ENCODE peak calls at places on chromosomes 12 and 14, in ten cellular contexts. One of them, this sample, is unnamed.
A peak's percentile ranks its signal among the peaks of the same experiment; 100 is the strongest.

GRCh38 chr14:28867571-28867970 is 101.0 kb downstream of the FOXG1 start:
- DNase-seq in IMR-90: no peak
- DNase-seq in H9: no peak
- DNase-seq in DND-41: no peak
- DNase-seq in H1: no peak
- DNase-seq in fibroblast of lung: peak; percentile 17
- DNase-seq in MM.1S: no peak
- DNase-seq in PC-3: no peak
- DNase-seq in neural progenitor cell: no peak
- DNase-seq in hepatocyte: no peak
- DNase-seq in this sample: no peak

GRCh38 chr14:95889236-95889979 is 12.8 kb downstream of the TUNAR start:
- DNase-seq in H1: no peak
- DNase-seq in DND-41: peak; percentile 6
- DNase-seq in MM.1S: peak; percentile 35
- DNase-seq in hepatocyte: no peak
- DNase-seq in fibroblast of lung: no peak
- DNase-seq in neural progenitor cell: no peak
- DNase-seq in H9: no peak
- DNase-seq in IMR-90: no peak
- DNase-seq in PC-3: no peak
- DNase-seq in this sample: no peak

GRCh38 chr14:91065266-91065665 is 4.8 kb upstream of the RPS6KA5 start:
- DNase-seq in fibroblast of lung: no peak
- DNase-seq in neural progenitor cell: no peak
- DNase-seq in DND-41: no peak
- DNase-seq in H9: no peak
- DNase-seq in IMR-90: no peak
- DNase-seq in PC-3: no peak
- DNase-seq in MM.1S: no peak
- DNase-seq in H1: no peak
- DNase-seq in hepatocyte: no peak
- DNase-seq in this sample: no peak

GRCh38 chr14:71621276-71621675 is 311.0 kb upstream of the RGS6 start:
- DNase-seq in hepatocyte: no peak
- DNase-seq in IMR-90: peak; percentile 6
- DNase-seq in H9: no peak
- DNase-seq in H1: no peak
- DNase-seq in PC-3: peak; percentile 70
- DNase-seq in MM.1S: no peak
- DNase-seq in DND-41: no peak
- DNase-seq in neural progenitor cell: no peak
- DNase-seq in fibroblast of lung: no peak
- DNase-seq in this sample: no peak

GRCh38 chr14:22113401-22113800 is 439.8 kb upstream of the OR4E1 start:
- DNase-seq in hepatocyte: no peak
- DNase-seq in MM.1S: no peak
- DNase-seq in fibroblast of lung: no peak
- DNase-seq in PC-3: no peak
- DNase-seq in H1: no peak
- DNase-seq in IMR-90: no peak
- DNase-seq in neural progenitor cell: no peak
- DNase-seq in DND-41: no peak
- DNase-seq in H9: peak; percentile 62
- DNase-seq in this sample: no peak

GRCh38 chr14:54440037-54440436 is 1.1 kb downstream of the CNIH1 start:
- DNase-seq in H1: no peak
- DNase-seq in fibroblast of lung: peak; percentile 73
- DNase-seq in neural progenitor cell: no peak
- DNase-seq in DND-41: no peak
- DNase-seq in hepatocyte: no peak
- DNase-seq in MM.1S: no peak
- DNase-seq in PC-3: no peak
- DNase-seq in H9: no peak
- DNase-seq in IMR-90: peak; percentile 36
- DNase-seq in this sample: no peak

GRCh38 chr14:74954232-74954946 is 1.0 kb downstream of the PGF start:
- DNase-seq in H9: no peak
- DNase-seq in MM.1S: no peak
- DNase-seq in fibroblast of lung: no peak
- DNase-seq in DND-41: no peak
- DNase-seq in IMR-90: no peak
- DNase-seq in PC-3: no peak
- DNase-seq in hepatocyte: peak; percentile 63
- DNase-seq in H1: no peak
- DNase-seq in neural progenitor cell: peak; percentile 65
- DNase-seq in this sample: peak; percentile 89

GRCh38 chr14:58944226-58944769 is 244.2 kb upstream of the DAAM1 start:
- DNase-seq in DND-41: no peak
- DNase-seq in neural progenitor cell: peak; percentile 29
- DNase-seq in PC-3: no peak
- DNase-seq in H9: no peak
- DNase-seq in hepatocyte: peak; percentile 42
- DNase-seq in IMR-90: no peak
- DNase-seq in fibroblast of lung: no peak
- DNase-seq in H1: no peak
- DNase-seq in MM.1S: no peak
- DNase-seq in this sample: no peak

GRCh38 chr14:21997300-21997699 is 323.7 kb upstream of the OR4E1 start:
- DNase-seq in hepatocyte: peak; percentile 57
- DNase-seq in H9: peak; percentile 74
- DNase-seq in H1: no peak
- DNase-seq in PC-3: peak; percentile 62
- DNase-seq in MM.1S: peak; percentile 59
- DNase-seq in neural progenitor cell: peak; percentile 76
- DNase-seq in fibroblast of lung: no peak
- DNase-seq in DND-41: peak; percentile 41
- DNase-seq in IMR-90: peak; percentile 4
- DNase-seq in this sample: no peak

GRCh38 chr12:105672576-105672975 is 342.1 kb downstream of the C12orf75 start:
- DNase-seq in hepatocyte: no peak
- DNase-seq in MM.1S: no peak
- DNase-seq in fibroblast of lung: peak; percentile 31
- DNase-seq in PC-3: no peak
- DNase-seq in IMR-90: no peak
- DNase-seq in H1: no peak
- DNase-seq in DND-41: no peak
- DNase-seq in H9: no peak
- DNase-seq in neural progenitor cell: no peak
- DNase-seq in this sample: no peak

GRCh38 chr12:124045671-124046070 is 72.7 kb downstream of the ZNF664 start:
- DNase-seq in H1: no peak
- DNase-seq in IMR-90: no peak
- DNase-seq in hepatocyte: no peak
- DNase-seq in DND-41: no peak
- DNase-seq in PC-3: no peak
- DNase-seq in neural progenitor cell: no peak
- DNase-seq in H9: no peak
- DNase-seq in MM.1S: no peak
- DNase-seq in fibroblast of lung: no peak
- DNase-seq in this sample: no peak

DNA sequence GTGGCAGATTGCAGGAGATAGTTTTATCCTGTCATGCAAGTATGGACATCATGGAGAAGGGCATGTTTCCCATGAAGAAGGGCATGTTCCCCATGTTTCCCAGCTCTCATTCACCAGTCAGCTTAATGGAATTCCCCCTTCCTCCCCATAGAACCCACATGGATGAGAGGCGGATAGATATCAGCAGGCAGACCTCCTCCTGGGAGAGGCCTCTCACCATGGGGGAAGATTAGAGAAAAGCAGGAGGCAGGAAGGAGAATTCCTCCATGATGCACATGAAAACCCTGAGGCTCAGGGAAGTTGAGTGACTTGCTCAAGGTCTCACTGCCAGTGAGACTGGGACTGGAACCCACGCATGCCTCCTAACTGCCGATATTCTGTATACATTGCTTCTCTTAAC is 92.9 kb upstream of the FOXN3 start:
- DNase-seq in MM.1S: no peak
- DNase-seq in IMR-90: peak; percentile 85
- DNase-seq in neural progenitor cell: no peak
- DNase-seq in H1: no peak
- DNase-seq in PC-3: no peak
- DNase-seq in H9: no peak
- DNase-seq in hepatocyte: no peak
- DNase-seq in fibroblast of lung: peak; percentile 39
- DNase-seq in DND-41: no peak
- DNase-seq in this sample: peak; percentile 75
- H2AFZ ChIP-seq in MM.1S: no peak overlapping the region
- H2AFZ ChIP-seq in IMR-90: peak overlapping the region; percentile 54
- H2AFZ ChIP-seq in neural progenitor cell: no peak overlapping the region
- H2AFZ ChIP-seq in H1: no peak overlapping the region
- H2AFZ ChIP-seq in PC-3: no peak overlapping the region
- H2AFZ ChIP-seq in H9: no peak overlapping the region
- H2AFZ ChIP-seq in hepatocyte: no peak overlapping the region
- H2AFZ ChIP-seq in fibroblast of lung: no peak overlapping the region
- H2AFZ ChIP-seq in DND-41: peak overlapping the region; percentile 72
- H2AFZ ChIP-seq in this sample: peak overlapping the region; percentile 35

GRCh38 chr12:114903394-114903748 is 219.4 kb upstream of the TBX3 start:
- DNase-seq in H9: no peak
- DNase-seq in IMR-90: peak; percentile 72
- DNase-seq in hepatocyte: no peak
- DNase-seq in H1: no peak
- DNase-seq in fibroblast of lung: peak; percentile 53
- DNase-seq in PC-3: peak; percentile 69
- DNase-seq in DND-41: no peak
- DNase-seq in MM.1S: no peak
- DNase-seq in neural progenitor cell: no peak
- DNase-seq in this sample: no peak
- H3K4me2 ChIP-seq in H9: no peak overlapping the region
- H3K4me2 ChIP-seq in IMR-90: peak overlapping the region; percentile 31
- H3K4me2 ChIP-seq in hepatocyte: peak overlapping the region; percentile 60
- H3K4me2 ChIP-seq in H1: no peak overlapping the region
- H3K4me2 ChIP-seq in fibroblast of lung: peak overlapping the region; percentile 73
- H3K4me2 ChIP-seq in PC-3: peak overlapping the region; percentile 75
- H3K4me2 ChIP-seq in DND-41: no peak overlapping the region
- H3K4me2 ChIP-seq in MM.1S: no peak overlapping the region
- H3K4me2 ChIP-seq in neural progenitor cell: no peak overlapping the region
- H3K4me2 ChIP-seq in this sample: peak overlapping the region; percentile 69

DNA sequence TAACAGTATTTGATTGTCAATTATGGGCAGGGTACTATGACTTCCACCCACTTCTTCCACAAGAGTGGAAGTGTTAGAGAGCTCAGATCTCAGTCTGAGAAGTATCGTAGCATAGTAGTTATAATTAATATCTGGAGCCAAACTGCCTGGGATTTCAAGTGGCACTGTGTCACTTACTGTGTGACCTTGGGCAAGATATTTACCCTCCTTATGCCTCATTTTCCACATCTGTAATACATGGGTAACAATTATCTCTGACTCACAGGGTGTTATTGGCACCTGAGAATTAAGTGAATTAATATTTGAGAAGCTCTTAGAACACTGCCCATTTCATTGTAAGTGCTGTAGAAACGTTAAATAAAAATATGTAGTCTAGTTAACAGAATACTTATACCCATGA is 11.5 kb downstream of the RAB21 start:
- DNase-seq in H9: no peak
- DNase-seq in DND-41: no peak
- DNase-seq in neural progenitor cell: no peak
- DNase-seq in H1: no peak
- DNase-seq in PC-3: no peak
- DNase-seq in IMR-90: no peak
- DNase-seq in hepatocyte: no peak
- DNase-seq in fibroblast of lung: no peak
- DNase-seq in MM.1S: no peak
- DNase-seq in this sample: no peak
- H3K9me3 ChIP-seq in H9: no peaks in the 10 kb centered on the region
- H3K9me3 ChIP-seq in DND-41: no peaks in the 10 kb centered on the region
- H3K9me3 ChIP-seq in neural progenitor cell: no peaks in the 10 kb centered on the region
- H3K9me3 ChIP-seq in H1: no peaks in the 10 kb centered on the region
- H3K9me3 ChIP-seq in PC-3: no peaks in the 10 kb centered on the region
- H3K9me3 ChIP-seq in IMR-90: peaks cover 2% of the 10 kb centered on the region
- H3K9me3 ChIP-seq in hepatocyte: no peaks in the 10 kb centered on the region
- H3K9me3 ChIP-seq in fibroblast of lung: no peaks in the 10 kb centered on the region
- H3K9me3 ChIP-seq in MM.1S: no peaks in the 10 kb centered on the region
- H3K9me3 ChIP-seq in this sample: no peaks in the 10 kb centered on the region

GRCh38 chr12:30942936-30943335 is 16.4 kb downstream of the TSPAN11 start:
- DNase-seq in H1: no peak
- DNase-seq in MM.1S: no peak
- DNase-seq in hepatocyte: no peak
- DNase-seq in fibroblast of lung: no peak
- DNase-seq in neural progenitor cell: no peak
- DNase-seq in DND-41: no peak
- DNase-seq in PC-3: no peak
- DNase-seq in H9: no peak
- DNase-seq in IMR-90: no peak
- DNase-seq in this sample: no peak
- H2AFZ ChIP-seq in H1: no peak overlapping the region
- H2AFZ ChIP-seq in MM.1S: no peak overlapping the region
- H2AFZ ChIP-seq in hepatocyte: no peak overlapping the region
- H2AFZ ChIP-seq in fibroblast of lung: no peak overlapping the region
- H2AFZ ChIP-seq in neural progenitor cell: no peak overlapping the region
- H2AFZ ChIP-seq in DND-41: no peak overlapping the region
- H2AFZ ChIP-seq in PC-3: no peak overlapping the region
- H2AFZ ChIP-seq in H9: no peak overlapping the region
- H2AFZ ChIP-seq in IMR-90: no peak overlapping the region
- H2AFZ ChIP-seq in this sample: no peak overlapping the region

GRCh38 chr14:35932136-35932535 is 106.0 kb downstream of the BRMS1L start:
- DNase-seq in DND-41: no peak
- DNase-seq in fibroblast of lung: no peak
- DNase-seq in PC-3: no peak
- DNase-seq in neural progenitor cell: no peak
- DNase-seq in H1: no peak
- DNase-seq in MM.1S: no peak
- DNase-seq in IMR-90: no peak
- DNase-seq in hepatocyte: no peak
- DNase-seq in H9: no peak
- DNase-seq in this sample: no peak
- H3K4me2 ChIP-seq in DND-41: peak overlapping the region; percentile 63
- H3K4me2 ChIP-seq in fibroblast of lung: no peak overlapping the region
- H3K4me2 ChIP-seq in PC-3: no peak overlapping the region
- H3K4me2 ChIP-seq in neural progenitor cell: no peak overlapping the region
- H3K4me2 ChIP-seq in H1: no peak overlapping the region
- H3K4me2 ChIP-seq in MM.1S: peak overlapping the region; percentile 58
- H3K4me2 ChIP-seq in IMR-90: no peak overlapping the region
- H3K4me2 ChIP-seq in hepatocyte: no peak overlapping the region
- H3K4me2 ChIP-seq in H9: no peak overlapping the region
- H3K4me2 ChIP-seq in this sample: no peak overlapping the region

GRCh38 chr14:26863736-26864135 is 265.9 kb upstream of the NOVA1 start:
- DNase-seq in hepatocyte: no peak
- DNase-seq in neural progenitor cell: no peak
- DNase-seq in DND-41: no peak
- DNase-seq in H1: no peak
- DNase-seq in MM.1S: no peak
- DNase-seq in H9: no peak
- DNase-seq in IMR-90: no peak
- DNase-seq in PC-3: peak; percentile 60
- DNase-seq in fibroblast of lung: peak; percentile 41
- DNase-seq in this sample: no peak
- H3K9me3 ChIP-seq in hepatocyte: no peaks in the 10 kb centered on the region
- H3K9me3 ChIP-seq in neural progenitor cell: no peaks in the 10 kb centered on the region
- H3K9me3 ChIP-seq in DND-41: no peaks in the 10 kb centered on the region
- H3K9me3 ChIP-seq in H1: no peaks in the 10 kb centered on the region
- H3K9me3 ChIP-seq in MM.1S: no peaks in the 10 kb centered on the region
- H3K9me3 ChIP-seq in H9: no peaks in the 10 kb centered on the region
- H3K9me3 ChIP-seq in IMR-90: no peaks in the 10 kb centered on the region
- H3K9me3 ChIP-seq in PC-3: no peaks in the 10 kb centered on the region
- H3K9me3 ChIP-seq in fibroblast of lung: no peaks in the 10 kb centered on the region
- H3K9me3 ChIP-seq in this sample: no peaks in the 10 kb centered on the region

DNA sequence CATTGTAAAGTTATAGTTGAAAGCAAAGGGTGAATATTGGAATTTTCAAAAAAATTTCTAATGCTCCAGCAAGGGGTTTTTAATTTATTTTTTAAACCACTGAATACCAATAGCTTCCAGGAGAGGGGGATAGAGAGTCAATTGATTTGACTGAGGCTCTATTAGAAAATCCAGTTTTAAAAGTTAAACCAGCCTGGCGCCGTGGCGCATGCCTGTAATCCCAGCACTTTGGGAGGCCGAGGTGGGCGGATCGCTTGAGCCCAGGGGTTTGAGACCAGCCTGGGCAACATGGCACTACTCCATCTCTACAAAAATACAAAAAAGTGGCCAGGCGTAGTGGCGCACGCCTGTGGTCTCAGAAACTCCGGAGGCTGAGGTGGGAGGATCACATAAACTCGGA is 150.1 kb downstream of the SLC38A4 start:
- DNase-seq in PC-3: peak; percentile 71
- DNase-seq in neural progenitor cell: peak; percentile 58
- DNase-seq in MM.1S: peak; percentile 57
- DNase-seq in hepatocyte: peak; percentile 50
- DNase-seq in IMR-90: peak; percentile 44
- DNase-seq in fibroblast of lung: peak; percentile 68
- DNase-seq in DND-41: no peak
- DNase-seq in H9: no peak
- DNase-seq in H1: no peak
- DNase-seq in this sample: no peak
- H2AFZ ChIP-seq in PC-3: no peak overlapping the region
- H2AFZ ChIP-seq in neural progenitor cell: no peak overlapping the region
- H2AFZ ChIP-seq in MM.1S: no peak overlapping the region
- H2AFZ ChIP-seq in hepatocyte: no peak overlapping the region
- H2AFZ ChIP-seq in IMR-90: peak overlapping the region; percentile 76
- H2AFZ ChIP-seq in fibroblast of lung: peak overlapping the region; percentile 24
- H2AFZ ChIP-seq in DND-41: no peak overlapping the region
- H2AFZ ChIP-seq in H9: no peak overlapping the region
- H2AFZ ChIP-seq in H1: no peak overlapping the region
- H2AFZ ChIP-seq in this sample: peak overlapping the region; percentile 70

This sample was measured in osteoblast.